ENCODE peak calls at places on chromosomes 2 and 18, in eight cellular contexts. E, O, K, T, N, H, W and U are unnamed samples.

GRCh38 chr2:240687045-240687740 is 4.5 kb upstream of the AQP12A start:
- DNase-seq in H (no peak), W (no peak), K (no peak), O (peak), E (no peak), N (no peak), T (no peak), U (no peak)

GRCh38 chr2:113278073-113278811 is 479 bp downstream of the PAX8 start:
- DNase-seq in H (no peak), O (no peak), K (no peak), T (no peak), E (no peak), N (no peak), W (no peak), U (no peak)

GRCh38 chr2:66334237-66335054 is 100.5 kb upstream of the MEIS1 start:
- DNase-seq in T (no peak), K (peak), H (no peak), E (no peak), W (peak), O (no peak), N (no peak), U (no peak)

GRCh38 chr2:63287961-63288360 is 237.3 kb downstream of the OTX1 start:
- DNase-seq in K (no peak), H (no peak), T (no peak), E (no peak), O (no peak), N (no peak), W (no peak), U (no peak)

GRCh38 chr2:39107156-39107555 is 13.7 kb downstream of the SOS1 start:
- DNase-seq in N (no peak), K (no peak), H (peak), E (no peak), W (no peak), O (no peak), T (no peak), U (no peak)

GRCh38 chr2:73037947-73038585 is 33.4 kb downstream of the SFXN5 start:
- DNase-seq in W (no peak), N (no peak), E (no peak), H (no peak), K (no peak), O (no peak), T (no peak), U (no peak)

GRCh38 chr2:173672573-173673340 is 292.4 kb downstream of the SP3 start:
- DNase-seq in H (no peak), K (no peak), W (no peak), T (no peak), O (no peak), N (no peak), E (no peak), U (no peak)

GRCh38 chr2:36376992-36377738 is 21.6 kb downstream of the CRIM1 start:
- DNase-seq in H (no peak), T (no peak), O (no peak), E (no peak), W (no peak), K (peak), N (no peak), U (no peak)

GRCh38 chr2:240919786-240920782 is 13.9 kb downstream of the CROCC2 start:
- DNase-seq in N (no peak), E (no peak), K (no peak), T (no peak), H (no peak), O (peak), W (no peak), U (peak)

GRCh38 chr2:111091811-111092211 is 28.9 kb upstream of the BCL2L11 start:
- DNase-seq in H (no peak), W (no peak), N (no peak), K (no peak), O (no peak), E (no peak), T (no peak), U (no peak)

GRCh38 chr18:34796013-34796657 is 86.0 kb downstream of the DTNA start:
- DNase-seq in W (no peak), E (no peak), H (no peak), K (no peak), T (no peak), N (no peak), O (no peak), U (no peak)

GRCh38 chr2:182482511-182482910 is 55.7 kb upstream of the PDE1A start:
- DNase-seq in O (no peak), H (no peak), E (no peak), N (no peak), K (no peak), W (no peak), T (no peak), U (no peak)

GRCh38 chr2:101858246-101858645 is 133.5 kb upstream of the IL1R2 start:
- DNase-seq in K (peak), W (no peak), H (no peak), E (no peak), N (no peak), O (no peak), T (no peak), U (no peak)

GRCh38 chr18:55779711-55780590 is 192.0 kb upstream of the TCF4 start:
- DNase-seq in N (no peak), H (no peak), O (no peak), T (no peak), K (peak), E (no peak), W (peak), U (peak)

GRCh38 chr2:63058742-63059433 is 8.3 kb downstream of the OTX1 start:
- DNase-seq in K (peak), O (peak), T (no peak), E (no peak), N (no peak), W (no peak), H (no peak), U (no peak)

GRCh38 chr2:40208478-40208877 is 243.4 kb downstream of the SLC8A1 start:
- DNase-seq in O (no peak), E (peak), T (no peak), H (no peak), W (no peak), K (no peak), N (no peak), U (no peak)

GRCh38 chr2:240994161-240994896 is 4.1 kb upstream of the SNED1 start:
- DNase-seq in H (no peak), T (no peak), K (no peak), W (no peak), E (no peak), O (peak), N (no peak), U (no peak)

GRCh38 chr18:46559296-46559695 is 97.7 kb downstream of the LOXHD1 start:
- DNase-seq in E (no peak), W (no peak), H (no peak), K (no peak), T (no peak), O (peak), N (no peak), U (no peak)

GRCh38 chr2:63871864-63872263 is 30.2 kb downstream of the UGP2 start:
- DNase-seq in O (no peak), N (no peak), T (no peak), W (no peak), H (no peak), E (no peak), K (no peak), U (no peak)

GRCh38 chr2:19488009-19488691 is 129.7 kb upstream of the OSR1 start:
- DNase-seq in O (no peak), N (no peak), T (no peak), E (no peak), H (no peak), K (peak), W (peak), U (no peak)

GRCh38 chr18:3594760-3595241 is 144.8 kb downstream of the TGIF1 start:
- DNase-seq in N (no peak), W (peak), K (peak), O (peak), H (no peak), T (no peak), E (no peak), U (no peak)

GRCh38 chr18:55233850-55234249 is 274.6 kb upstream of the CCDC68 start:
- DNase-seq in O (no peak), T (no peak), K (peak), H (no peak), E (no peak), N (no peak), W (no peak), U (no peak)

GRCh38 chr2:125471963-125472362 is 1184.0 kb upstream of the GYPC start:
- DNase-seq in H (peak), E (peak), W (peak), O (no peak), K (peak), N (no peak), T (no peak), U (no peak)

GRCh38 chr2:41881249-41881648 is 166.6 kb upstream of the PKDCC start:
- DNase-seq in K (no peak), T (no peak), E (no peak), O (no peak), H (no peak), N (no peak), W (peak), U (no peak)

GRCh38 chr2:104846182-104846954 is 7.5 kb upstream of the POU3F3 start:
- DNase-seq in O (no peak), T (no peak), H (no peak), W (no peak), N (no peak), E (no peak), K (no peak), U (no peak)

GRCh38 chr2:171513719-171514160 is 8.5 kb upstream of the CYBRD1 start:
- DNase-seq in T (no peak), K (no peak), E (no peak), O (no peak), H (no peak), N (no peak), W (no peak), U (no peak)

GRCh38 chr2:234512884-234513669 is 16.2 kb upstream of the ARL4C start:
- DNase-seq in E (no peak), K (peak), N (no peak), H (peak), O (no peak), W (no peak), T (no peak), U (no peak)

GRCh38 chr2:197378494-197378972 is 56.3 kb downstream of the SF3B1 start:
- DNase-seq in T (no peak), H (peak), O (peak), W (peak), N (peak), K (peak), E (peak), U (peak)

GRCh38 chr2:66896151-66896550 is 461.2 kb downstream of the MEIS1 start:
- DNase-seq in N (no peak), K (no peak), W (no peak), O (no peak), E (no peak), H (no peak), T (no peak), U (no peak)

GRCh38 chr2:13611939-13612338 is 895.2 kb downstream of the TRIB2 start:
- DNase-seq in K (no peak), N (no peak), E (no peak), H (no peak), T (no peak), O (no peak), W (no peak), U (no peak)

GRCh38 chr2:191051825-191052778 is 38.1 kb upstream of the STAT1 start:
- DNase-seq in K (peak), H (no peak), N (no peak), E (no peak), W (peak), T (no peak), O (no peak), U (no peak)

GRCh38 chr18:3541549-3542386 is 91.8 kb downstream of the TGIF1 start:
- DNase-seq in N (no peak), W (no peak), T (no peak), E (no peak), K (no peak), H (no peak), O (no peak), U (no peak)

GRCh38 chr2:29228276-29228675 is 113.1 kb downstream of the CLIP4 start:
- DNase-seq in K (peak), T (no peak), N (no peak), E (no peak), H (no peak), W (no peak), O (no peak), U (no peak)

GRCh38 chr2:219402665-219403515 is 15.2 kb upstream of the DNPEP start:
- DNase-seq in W (peak), H (peak), T (peak), O (peak), K (peak), E (peak), N (peak), U (peak)

GRCh38 chr2:233600361-233600760 is 17.1 kb upstream of the UGT1A8 start:
- DNase-seq in K (no peak), O (no peak), T (no peak), H (no peak), E (no peak), W (no peak), N (no peak), U (no peak)